ENCODE peak calls at places on chromosomes 16 and 17, in ten cellular contexts. T is lung microvascular endothelial cell; U is DMS79; B is H54; Y is NCI-H524 treated with DMSO at 0.1 percent for 48 hours; N is HEK293T; K is stimulated activated CD8-positive, alpha-beta memory T cell treated with anti-CD3 and anti-CD28 coated beads, Interleukin-4, amount 100 ng/mL, for 48 hours; G is H7; W is A549; D is GM12865. F is an unnamed sample.

GRCh38 chr17:71423871-71424546 is 696.8 kb upstream of the SOX9 start:
- DNase-seq in T (no peak), Y (no peak), N (no peak), K (no peak), U (no peak), W (no peak), B (no peak), D (peak), G (no peak), F (no peak)

GRCh38 chr17:70138309-70138865 is 30.9 kb upstream of the KCNJ2 start:
- DNase-seq in W (no peak), D (no peak), U (no peak), T (no peak), N (peak), Y (no peak), K (no peak), G (no peak), B (no peak), F (no peak)

GRCh38 chr17:11986179-11986938 is 10.9 kb downstream of the ZNF18 start:
- DNase-seq in W (no peak), B (no peak), D (no peak), N (no peak), U (no peak), T (no peak), G (no peak), Y (no peak), K (no peak), F (no peak)

GRCh38 chr17:39208136-39208535 is 8.1 kb downstream of the RPL19 start:
- DNase-seq in T (no peak), U (peak), Y (no peak), K (no peak), B (no peak), G (no peak), N (no peak), D (no peak), W (no peak), F (no peak)

GRCh38 chr16:75477680-75478473 is 13.4 kb upstream of the TMEM170A start:
- DNase-seq in G (no peak), W (no peak), N (no peak), Y (no peak), K (no peak), B (no peak), U (peak), T (no peak), D (no peak), F (no peak)

GRCh38 chr16:77584205-77584859 is 138.0 kb upstream of the NUDT7 start:
- DNase-seq in G (peak), D (peak), B (peak), T (peak), W (peak), N (peak), U (peak), Y (peak), K (peak), F (peak)

GRCh38 chr16:27222499-27223225 is 19.3 kb downstream of the KDM8 start:
- DNase-seq in D (no peak), T (no peak), B (peak), N (no peak), G (no peak), W (no peak), Y (peak), U (no peak), K (no peak), F (no peak)

GRCh38 chr17:42879596-42879985 is 21.0 kb upstream of the G6PC1 start:
- DNase-seq in D (no peak), B (peak), K (no peak), G (peak), W (no peak), T (no peak), U (no peak), Y (no peak), N (no peak), F (no peak)

GRCh38 chr16:28898266-28898665 is 20.0 kb downstream of the ATP2A1 start:
- DNase-seq in N (no peak), U (no peak), T (no peak), B (peak), D (no peak), G (peak), W (no peak), K (no peak), Y (no peak), F (no peak)

GRCh38 chr17:63419949-63420867 is 25.9 kb downstream of the CYB561 start:
- DNase-seq in U (no peak), N (no peak), T (peak), G (no peak), W (no peak), Y (no peak), K (no peak), B (no peak), D (no peak), F (no peak)

GRCh38 chr17:29559640-29560039 is 7.2 kb downstream of the ABHD15 start:
- DNase-seq in W (no peak), B (no peak), T (no peak), D (no peak), Y (no peak), G (no peak), K (no peak), N (no peak), U (no peak), F (no peak)

GRCh38 chr17:10198509-10199249 is at the start of gene GAS7:
- DNase-seq in D (peak), T (no peak), W (peak), G (peak), B (no peak), N (peak), U (no peak), Y (no peak), K (peak), F (peak)

GRCh38 chr17:62064791-62065563 is at the start of gene MED13:
- DNase-seq in D (peak), G (peak), B (peak), U (no peak), W (peak), K (peak), Y (no peak), T (peak), N (peak), F (peak)

GRCh38 chr17:45382226-45382625 is 50.4 kb downstream of the ARHGAP27 start:
- DNase-seq in D (no peak), N (no peak), U (no peak), W (no peak), B (no peak), K (no peak), T (no peak), Y (no peak), G (no peak), F (no peak)

GRCh38 chr16:10750793-10751192 is 7.2 kb downstream of the NUBP1 start:
- DNase-seq in B (no peak), N (no peak), W (no peak), U (no peak), G (no peak), T (no peak), Y (no peak), D (no peak), K (no peak), F (no peak)

GRCh38 chr17:78828470-78829185 is 12.0 kb downstream of the USP36 start:
- DNase-seq in N (peak), D (no peak), U (no peak), Y (no peak), W (peak), K (no peak), G (peak), B (peak), T (peak), F (no peak)

GRCh38 chr16:4976611-4977145 is 18.5 kb downstream of the SEC14L5 start:
- DNase-seq in K (no peak), N (no peak), D (no peak), B (no peak), T (no peak), W (no peak), U (no peak), Y (no peak), G (no peak), F (no peak)

GRCh38 chr16:26078971-26079370 is 387.2 kb downstream of the HS3ST4 start:
- DNase-seq in K (no peak), N (no peak), Y (no peak), T (no peak), W (no peak), U (no peak), G (no peak), B (no peak), D (no peak), F (no peak)

GRCh38 chr16:11105038-11105903 is 150.7 kb downstream of the SOCS1 start:
- DNase-seq in Y (peak), W (no peak), U (peak), B (no peak), T (peak), D (peak), G (no peak), N (no peak), K (peak), F (no peak)

GRCh38 chr17:50815400-50815799 is 20.0 kb upstream of the WFIKKN2 start:
- DNase-seq in N (no peak), T (no peak), B (no peak), G (no peak), W (no peak), Y (no peak), D (no peak), U (no peak), K (no peak), F (no peak)

GRCh38 chr17:80924111-80924806 is 67.4 kb upstream of the CHMP6 start:
- DNase-seq in G (no peak), D (no peak), K (no peak), N (no peak), T (no peak), B (no peak), W (no peak), U (no peak), Y (no peak), F (no peak)

GRCh38 chr16:52549011-52549692 is 2.2 kb upstream of the TOX3 start:
- DNase-seq in Y (no peak), K (no peak), D (no peak), W (no peak), N (peak), B (no peak), T (no peak), U (no peak), G (peak), F (no peak)

GRCh38 chr17:44007346-44008204 is 3.2 kb downstream of the NAGS start:
- DNase-seq in W (no peak), G (peak), N (no peak), U (no peak), T (no peak), K (no peak), D (no peak), Y (no peak), B (peak), F (peak)

GRCh38 chr16:88318521-88318920 is 64.2 kb upstream of the ZNF469 start:
- DNase-seq in D (no peak), U (no peak), N (no peak), Y (no peak), T (no peak), W (no peak), B (no peak), G (no peak), K (no peak), F (no peak)

GRCh38 chr17:64984181-64984580 is 64.9 kb upstream of the LRRC37A3 start:
- DNase-seq in D (no peak), G (no peak), W (no peak), Y (no peak), N (no peak), T (no peak), B (no peak), U (peak), K (no peak), F (no peak)

GRCh38 chr17:38454528-38454927 is 26.3 kb downstream of the ARHGAP23 start:
- DNase-seq in Y (no peak), D (no peak), N (no peak), W (peak), K (no peak), B (peak), U (no peak), G (peak), T (peak), F (peak)

GRCh38 chr16:53844796-53845195 is 140.8 kb downstream of the FTO start:
- DNase-seq in D (no peak), W (no peak), T (no peak), Y (no peak), K (no peak), G (no peak), B (no peak), U (no peak), N (no peak), F (no peak)

GRCh38 chr17:8435245-8436168 is at the start of gene NDEL1:
- DNase-seq in U (peak), Y (peak), G (peak), B (peak), W (peak), N (peak), D (peak), K (peak), T (peak), F (peak)

GRCh38 chr17:50028207-50029120 is 27.4 kb upstream of the ITGA3 start:
- DNase-seq in Y (no peak), T (peak), W (peak), K (no peak), G (peak), D (no peak), N (no peak), B (peak), U (no peak), F (peak)

GRCh38 chr16:85126731-85127662 is 14.7 kb upstream of the CIBAR2 start:
- DNase-seq in W (no peak), N (peak), U (no peak), K (peak), G (peak), Y (peak), T (peak), B (no peak), D (no peak), F (peak)

GRCh38 chr17:29622337-29623282 is at the start of gene CORO6:
- DNase-seq in B (no peak), U (no peak), D (peak), Y (no peak), N (peak), W (peak), G (peak), T (peak), K (peak), F (peak)

GRCh38 chr16:24539850-24540484 is 601 bp downstream of the RBBP6 start:
- DNase-seq in G (no peak), N (peak), B (no peak), T (peak), Y (no peak), U (no peak), D (peak), K (peak), W (no peak), F (peak)

GRCh38 chr16:35746281-35746962 is 2287.0 kb downstream of the TP53TG3F start:
- DNase-seq in T (no peak), Y (no peak), B (no peak), G (no peak), N (no peak), W (no peak), K (no peak), U (no peak), D (no peak), F (no peak)

GRCh38 chr17:9356488-9356911 is 219.1 kb downstream of the STX8 start:
- DNase-seq in W (no peak), T (peak), B (no peak), D (peak), G (no peak), N (no peak), U (no peak), K (no peak), Y (peak), F (no peak)

GRCh38 chr17:72122336-72122667 is 1.5 kb downstream of the SOX9 start:
- DNase-seq in B (peak), W (no peak), K (no peak), G (no peak), Y (no peak), D (no peak), N (no peak), U (no peak), T (no peak), F (no peak)

GRCh38 chr17:74732042-74732846 is 4.8 kb upstream of the RAB37 start:
- DNase-seq in G (no peak), Y (no peak), T (no peak), U (no peak), D (no peak), K (no peak), N (no peak), B (no peak), W (no peak), F (no peak)

GRCh38 chr16:5444181-5444580 is 346.6 kb upstream of the EEF2KMT start:
- DNase-seq in N (no peak), U (no peak), W (no peak), T (no peak), G (no peak), B (no peak), K (no peak), D (no peak), Y (no peak), F (no peak)

F was measured in SJSA1.